ENCODE peak calls at places on chromosomes 2 and 18, in five cellular contexts. X is HepG2, U is K562, Z is GM12878, P is H1. O is an unnamed sample.

GRCh38 chr2:150608341-150608740 is 120.9 kb upstream of the RND3 start:
- DNase-seq in X (no peak), Z (no peak), U (no peak), P (no peak), O (no peak)

GRCh38 chr2:110106642-110107041 is 9.0 kb downstream of the MALL start:
- DNase-seq in U (no peak), P (no peak), X (no peak), Z (no peak), O (peak; percentile 59)

GRCh38 chr2:156657809-156658208 is 221.6 kb downstream of the GPD2 start:
- DNase-seq in U (no peak), X (no peak), Z (no peak), P (no peak), O (no peak)

GRCh38 chr18:35345460-35345921 is 1.3 kb upstream of the ZNF24 start:
- DNase-seq in P (no peak), Z (peak; percentile 17), U (peak; percentile 24), X (peak; percentile 79), O (no peak)

GRCh38 chr2:182860858-182861257 is 5.6 kb downstream of the FRZB start:
- DNase-seq in X (no peak), P (no peak), Z (no peak), U (no peak), O (no peak)

GRCh38 chr2:173664520-173664919 is 300.7 kb downstream of the SP3 start:
- DNase-seq in X (no peak), P (no peak), U (no peak), Z (no peak), O (no peak)

GRCh38 chr2:9895669-9896068 is 52.4 kb downstream of the TAF1B start:
- DNase-seq in Z (no peak), P (no peak), U (no peak), X (peak; percentile 58), O (no peak)

GRCh38 chr2:36708119-36708741 is 11.7 kb downstream of the VIT start:
- DNase-seq in Z (no peak), P (no peak), X (no peak), U (no peak), O (peak; percentile 4)

GRCh38 chr2:120109186-120110061 is 96.5 kb downstream of the EPB41L5 start:
- DNase-seq in X (peak; percentile 55), Z (peak; percentile 19), U (peak; percentile 23), P (no peak), O (peak; percentile 12)

GRCh38 chr2:238509151-238509820 is 82.6 kb downstream of the ASB1 start:
- DNase-seq in P (peak; percentile 34), Z (no peak), U (no peak), X (no peak), O (no peak)

GRCh38 chr2:74944987-74945782 is 13.3 kb upstream of the POLE4 start:
- DNase-seq in Z (peak; percentile 72), U (no peak), P (no peak), X (no peak), O (no peak)

GRCh38 chr2:59997371-59997770 is 556.1 kb downstream of the BCL11A start:
- DNase-seq in P (no peak), X (no peak), Z (no peak), U (no peak), O (no peak)

GRCh38 chr2:60000681-60001080 is 552.8 kb downstream of the BCL11A start:
- DNase-seq in X (no peak), P (no peak), U (no peak), Z (no peak), O (no peak)

GRCh38 chr2:59998324-59998723 is 555.1 kb downstream of the BCL11A start:
- DNase-seq in U (no peak), X (no peak), Z (no peak), P (no peak), O (no peak)

GRCh38 chr2:60003076-60003475 is 550.4 kb downstream of the BCL11A start:
- DNase-seq in U (no peak), X (no peak), P (no peak), Z (no peak), O (no peak)

GRCh38 chr2:60002158-60002867 is 551.1 kb downstream of the BCL11A start:
- DNase-seq in U (no peak), Z (no peak), P (no peak), X (no peak), O (no peak)
- TF ChIP-seq SRF in U (no peak), Z (no peak), P (no peak), X (no peak), O (no peak)

DNA sequence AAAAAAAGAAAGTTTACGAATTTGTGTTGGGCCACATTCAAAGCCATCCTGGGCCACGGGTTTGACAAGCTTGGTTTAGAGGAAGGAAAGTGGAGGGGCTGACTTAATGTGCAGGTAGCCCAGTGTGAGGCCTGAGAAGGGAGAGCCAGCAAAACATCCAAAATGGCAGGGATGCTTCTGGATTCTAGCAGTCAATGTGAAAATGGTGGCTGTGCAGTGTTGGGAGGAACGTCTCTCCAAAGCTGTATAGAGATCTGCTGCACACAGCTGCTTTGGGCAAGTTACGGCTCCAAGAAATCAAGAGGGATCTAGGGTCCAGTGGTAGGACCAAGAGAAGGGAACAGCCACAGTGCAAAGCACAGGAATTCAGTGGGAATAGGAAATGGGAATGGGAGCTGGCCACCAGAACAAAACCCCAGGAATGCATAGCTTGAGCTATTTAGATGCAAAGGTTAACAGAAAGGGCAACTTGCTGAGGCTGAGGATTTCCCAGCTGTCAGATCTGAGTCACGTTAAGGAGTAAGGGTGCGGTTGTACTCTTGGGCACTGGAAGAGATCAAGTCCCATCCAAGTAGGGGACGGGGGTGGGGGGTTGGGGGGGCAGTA is 70.6 kb downstream of the B3GNT2 start:
- DNase-seq in P (peak; percentile 19), X (no peak), U (peak; percentile 18), Z (no peak), O (no peak)
- TF ChIP-seq SP1 in P (no peak), X (no peak), U (no peak), Z (no peak), O (no peak)

GRCh38 chr18:46411862-46412690 is 244.9 kb downstream of the LOXHD1 start:
- DNase-seq in X (no peak), Z (no peak), P (no peak), U (no peak), O (no peak)
- TF ChIP-seq SRF in X (no peak), Z (no peak), P (no peak), U (no peak), O (no peak)

GRCh38 chr2:64202206-64202864 is 58.1 kb upstream of the PELI1 start:
- DNase-seq in P (no peak), Z (peak; percentile 45), U (no peak), X (no peak), O (no peak)

GRCh38 chr2:64192080-64192479 is 47.9 kb upstream of the PELI1 start:
- DNase-seq in P (no peak), Z (no peak), U (no peak), X (no peak), O (no peak)

GRCh38 chr2:64192570-64193192 is 48.5 kb upstream of the PELI1 start:
- DNase-seq in X (peak; percentile 16), P (no peak), U (no peak), Z (no peak), O (no peak)

GRCh38 chr2:64201086-64201627 is 56.9 kb upstream of the PELI1 start:
- DNase-seq in X (no peak), P (no peak), U (no peak), Z (no peak), O (no peak)

GRCh38 chr2:64196986-64197385 is 52.8 kb upstream of the PELI1 start:
- DNase-seq in Z (no peak), X (no peak), P (no peak), U (no peak), O (no peak)
- TF ChIP-seq SP1 in Z (no peak), X (no peak), P (no peak), U (no peak), O (no peak)

GRCh38 chr18:28177828-28178635 is 1.1 kb upstream of the CDH2 start:
- DNase-seq in Z (no peak), X (peak; percentile 18), P (no peak), U (no peak), O (no peak)
- TF ChIP-seq SRF in Z (no peak), X (no peak), P (no peak), U (no peak), O (no peak)

GRCh38 chr18:79942211-79942610 is 9.2 kb downstream of the SLC66A2 start:
- DNase-seq in P (no peak), X (no peak), Z (no peak), U (no peak), O (no peak)
- TF ChIP-seq SP1 in P (no peak), X (no peak), Z (no peak), U (no peak), O (no peak)

GRCh38 chr18:58364867-58365533 is 263.9 kb downstream of the ALPK2 start:
- DNase-seq in P (no peak), X (no peak), U (no peak), Z (no peak), O (no peak)

GRCh38 chr18:58363767-58364540 is 264.9 kb downstream of the ALPK2 start:
- DNase-seq in U (no peak), P (no peak), Z (no peak), X (no peak), O (no peak)

GRCh38 chr18:58362027-58362575 is 266.8 kb downstream of the ALPK2 start:
- DNase-seq in Z (no peak), P (no peak), X (no peak), U (no peak), O (no peak)

GRCh38 chr18:58361212-58361611 is 267.7 kb downstream of the ALPK2 start:
- DNase-seq in Z (no peak), X (no peak), P (no peak), U (no peak), O (no peak)

DNA sequence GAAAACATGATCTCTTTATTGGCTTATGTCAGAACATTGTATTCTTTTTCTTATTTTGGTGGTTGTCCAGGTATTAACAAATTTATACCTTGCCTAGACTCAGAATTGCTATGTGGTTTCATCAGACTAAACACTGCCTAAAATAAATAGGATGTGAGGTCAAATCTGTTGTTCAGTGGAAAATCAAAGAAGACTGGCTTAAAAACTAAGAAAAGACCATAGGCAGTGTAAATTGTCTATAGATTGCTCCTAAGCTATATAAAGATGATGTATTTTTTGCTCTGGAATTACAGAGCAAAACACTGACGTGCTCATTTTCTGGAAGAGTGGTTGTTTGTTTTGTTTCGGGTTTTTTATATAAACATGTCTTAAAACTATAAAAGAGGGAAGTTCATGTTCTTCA is 266.1 kb downstream of the ALPK2 start:
- DNase-seq in P (no peak), X (no peak), U (no peak), Z (no peak), O (no peak)
- TF ChIP-seq SRF in P (no peak), X (no peak), U (no peak), Z (no peak), O (no peak)

O was measured in HCT116.